ENCODE peak calls at places on chromosomes 6 and 20, in five cellular contexts. One of them, this sample, is unnamed.

GRCh38 chr6:107361568-107362270 is 97.6 kb downstream of the PDSS2 start:
- DNase-seq in gastrocnemius medialis: no peak
- DNase-seq in Caki2: peak
- DNase-seq in activated CD4-positive, CD25-positive, alpha-beta regulatory T cell treated with anti-CD3 and anti-CD28 coated beads, Interleukin-2, amount 50 U/mL, for 16 hours: no peak
- DNase-seq in non-pigmented ciliary epithelial cell: peak
- DNase-seq in this sample: no peak

GRCh38 chr6:148272084-148272483 is 70.6 kb upstream of the SASH1 start:
- DNase-seq in gastrocnemius medialis: no peak
- DNase-seq in Caki2: no peak
- DNase-seq in activated CD4-positive, CD25-positive, alpha-beta regulatory T cell treated with anti-CD3 and anti-CD28 coated beads, Interleukin-2, amount 50 U/mL, for 16 hours: no peak
- DNase-seq in non-pigmented ciliary epithelial cell: peak
- DNase-seq in this sample: no peak

GRCh38 chr6:43702522-43703440 is 15.2 kb upstream of the MRPS18A start:
- DNase-seq in gastrocnemius medialis: peak
- DNase-seq in Caki2: peak
- DNase-seq in activated CD4-positive, CD25-positive, alpha-beta regulatory T cell treated with anti-CD3 and anti-CD28 coated beads, Interleukin-2, amount 50 U/mL, for 16 hours: no peak
- DNase-seq in non-pigmented ciliary epithelial cell: no peak
- DNase-seq in this sample: peak

GRCh38 chr20:35146299-35146921 is 726 bp downstream of the EDEM2 start:
- DNase-seq in gastrocnemius medialis: peak
- DNase-seq in Caki2: no peak
- DNase-seq in activated CD4-positive, CD25-positive, alpha-beta regulatory T cell treated with anti-CD3 and anti-CD28 coated beads, Interleukin-2, amount 50 U/mL, for 16 hours: no peak
- DNase-seq in non-pigmented ciliary epithelial cell: no peak
- DNase-seq in this sample: no peak

GRCh38 chr20:10111144-10111771 is 76.5 kb downstream of the ANKEF1 start:
- DNase-seq in gastrocnemius medialis: no peak
- DNase-seq in Caki2: no peak
- DNase-seq in activated CD4-positive, CD25-positive, alpha-beta regulatory T cell treated with anti-CD3 and anti-CD28 coated beads, Interleukin-2, amount 50 U/mL, for 16 hours: no peak
- DNase-seq in non-pigmented ciliary epithelial cell: no peak
- DNase-seq in this sample: no peak

GRCh38 chr6:41811095-41811494 is 23.6 kb downstream of the TOMM6 start:
- DNase-seq in gastrocnemius medialis: no peak
- DNase-seq in Caki2: no peak
- DNase-seq in activated CD4-positive, CD25-positive, alpha-beta regulatory T cell treated with anti-CD3 and anti-CD28 coated beads, Interleukin-2, amount 50 U/mL, for 16 hours: no peak
- DNase-seq in non-pigmented ciliary epithelial cell: no peak
- DNase-seq in this sample: no peak

GRCh38 chr6:10382322-10382721 is 32.6 kb downstream of the TFAP2A start:
- DNase-seq in gastrocnemius medialis: no peak
- DNase-seq in Caki2: no peak
- DNase-seq in activated CD4-positive, CD25-positive, alpha-beta regulatory T cell treated with anti-CD3 and anti-CD28 coated beads, Interleukin-2, amount 50 U/mL, for 16 hours: no peak
- DNase-seq in non-pigmented ciliary epithelial cell: no peak
- DNase-seq in this sample: no peak

GRCh38 chr6:149028767-149029405 is 282.1 kb downstream of the UST start:
- DNase-seq in gastrocnemius medialis: no peak
- DNase-seq in Caki2: peak
- DNase-seq in activated CD4-positive, CD25-positive, alpha-beta regulatory T cell treated with anti-CD3 and anti-CD28 coated beads, Interleukin-2, amount 50 U/mL, for 16 hours: peak
- DNase-seq in non-pigmented ciliary epithelial cell: peak
- DNase-seq in this sample: no peak

GRCh38 chr6:98787961-98788360 is 46.4 kb upstream of the POU3F2 start:
- DNase-seq in gastrocnemius medialis: no peak
- DNase-seq in Caki2: no peak
- DNase-seq in activated CD4-positive, CD25-positive, alpha-beta regulatory T cell treated with anti-CD3 and anti-CD28 coated beads, Interleukin-2, amount 50 U/mL, for 16 hours: no peak
- DNase-seq in non-pigmented ciliary epithelial cell: no peak
- DNase-seq in this sample: no peak

GRCh38 chr20:46572181-46572580 is 21.7 kb upstream of the OCSTAMP start:
- DNase-seq in gastrocnemius medialis: no peak
- DNase-seq in Caki2: no peak
- DNase-seq in activated CD4-positive, CD25-positive, alpha-beta regulatory T cell treated with anti-CD3 and anti-CD28 coated beads, Interleukin-2, amount 50 U/mL, for 16 hours: no peak
- DNase-seq in non-pigmented ciliary epithelial cell: no peak
- DNase-seq in this sample: no peak

GRCh38 chr6:48150701-48151100 is 39.7 kb upstream of the PTCHD4 start:
- DNase-seq in gastrocnemius medialis: no peak
- DNase-seq in Caki2: no peak
- DNase-seq in activated CD4-positive, CD25-positive, alpha-beta regulatory T cell treated with anti-CD3 and anti-CD28 coated beads, Interleukin-2, amount 50 U/mL, for 16 hours: no peak
- DNase-seq in non-pigmented ciliary epithelial cell: no peak
- DNase-seq in this sample: no peak

GRCh38 chr6:113291751-113292445 is 565.2 kb upstream of the MARCKS start:
- DNase-seq in gastrocnemius medialis: no peak
- DNase-seq in Caki2: no peak
- DNase-seq in activated CD4-positive, CD25-positive, alpha-beta regulatory T cell treated with anti-CD3 and anti-CD28 coated beads, Interleukin-2, amount 50 U/mL, for 16 hours: no peak
- DNase-seq in non-pigmented ciliary epithelial cell: no peak
- DNase-seq in this sample: no peak

GRCh38 chr6:32189082-32189741 is 790 bp downstream of the PBX2 start:
- DNase-seq in gastrocnemius medialis: no peak
- DNase-seq in Caki2: no peak
- DNase-seq in activated CD4-positive, CD25-positive, alpha-beta regulatory T cell treated with anti-CD3 and anti-CD28 coated beads, Interleukin-2, amount 50 U/mL, for 16 hours: no peak
- DNase-seq in non-pigmented ciliary epithelial cell: no peak
- DNase-seq in this sample: no peak

GRCh38 chr6:6942826-6943225 is 164.9 kb upstream of the RREB1 start:
- DNase-seq in gastrocnemius medialis: peak
- DNase-seq in Caki2: no peak
- DNase-seq in activated CD4-positive, CD25-positive, alpha-beta regulatory T cell treated with anti-CD3 and anti-CD28 coated beads, Interleukin-2, amount 50 U/mL, for 16 hours: no peak
- DNase-seq in non-pigmented ciliary epithelial cell: peak
- DNase-seq in this sample: peak

GRCh38 chr6:96899019-96899418 is 1.3 kb upstream of the NDUFAF4 start:
- DNase-seq in gastrocnemius medialis: peak
- DNase-seq in Caki2: peak
- DNase-seq in activated CD4-positive, CD25-positive, alpha-beta regulatory T cell treated with anti-CD3 and anti-CD28 coated beads, Interleukin-2, amount 50 U/mL, for 16 hours: no peak
- DNase-seq in non-pigmented ciliary epithelial cell: peak
- DNase-seq in this sample: no peak

GRCh38 chr6:8277769-8278168 is 157.6 kb downstream of the SLC35B3 start:
- DNase-seq in gastrocnemius medialis: no peak
- DNase-seq in Caki2: no peak
- DNase-seq in activated CD4-positive, CD25-positive, alpha-beta regulatory T cell treated with anti-CD3 and anti-CD28 coated beads, Interleukin-2, amount 50 U/mL, for 16 hours: no peak
- DNase-seq in non-pigmented ciliary epithelial cell: no peak
- DNase-seq in this sample: no peak

GRCh38 chr6:43277643-43278523 is 20.2 kb upstream of the SLC22A7 start:
- DNase-seq in gastrocnemius medialis: no peak
- DNase-seq in Caki2: no peak
- DNase-seq in activated CD4-positive, CD25-positive, alpha-beta regulatory T cell treated with anti-CD3 and anti-CD28 coated beads, Interleukin-2, amount 50 U/mL, for 16 hours: no peak
- DNase-seq in non-pigmented ciliary epithelial cell: no peak
- DNase-seq in this sample: no peak

GRCh38 chr6:36979343-36979742 is 6.7 kb downstream of the MTCH1 start:
- DNase-seq in gastrocnemius medialis: peak
- DNase-seq in Caki2: no peak
- DNase-seq in activated CD4-positive, CD25-positive, alpha-beta regulatory T cell treated with anti-CD3 and anti-CD28 coated beads, Interleukin-2, amount 50 U/mL, for 16 hours: no peak
- DNase-seq in non-pigmented ciliary epithelial cell: no peak
- DNase-seq in this sample: no peak

GRCh38 chr6:170449231-170449630 is 103.9 kb downstream of the PSMB1 start:
- DNase-seq in gastrocnemius medialis: no peak
- DNase-seq in Caki2: no peak
- DNase-seq in activated CD4-positive, CD25-positive, alpha-beta regulatory T cell treated with anti-CD3 and anti-CD28 coated beads, Interleukin-2, amount 50 U/mL, for 16 hours: no peak
- DNase-seq in non-pigmented ciliary epithelial cell: no peak
- DNase-seq in this sample: no peak

GRCh38 chr20:62617711-62618483 is 24.4 kb upstream of the SLCO4A1 start:
- DNase-seq in gastrocnemius medialis: peak
- DNase-seq in Caki2: peak
- DNase-seq in activated CD4-positive, CD25-positive, alpha-beta regulatory T cell treated with anti-CD3 and anti-CD28 coated beads, Interleukin-2, amount 50 U/mL, for 16 hours: no peak
- DNase-seq in non-pigmented ciliary epithelial cell: no peak
- DNase-seq in this sample: peak

GRCh38 chr6:135195522-135195921 is 14.4 kb downstream of the MYB start:
- DNase-seq in gastrocnemius medialis: no peak
- DNase-seq in Caki2: no peak
- DNase-seq in activated CD4-positive, CD25-positive, alpha-beta regulatory T cell treated with anti-CD3 and anti-CD28 coated beads, Interleukin-2, amount 50 U/mL, for 16 hours: no peak
- DNase-seq in non-pigmented ciliary epithelial cell: no peak
- DNase-seq in this sample: no peak

GRCh38 chr20:64280460-64280843 is 24.9 kb downstream of the PCMTD2 start:
- DNase-seq in gastrocnemius medialis: no peak
- DNase-seq in Caki2: no peak
- DNase-seq in activated CD4-positive, CD25-positive, alpha-beta regulatory T cell treated with anti-CD3 and anti-CD28 coated beads, Interleukin-2, amount 50 U/mL, for 16 hours: no peak
- DNase-seq in non-pigmented ciliary epithelial cell: no peak
- DNase-seq in this sample: no peak

This sample was measured in psoas muscle.